ENCODE peak calls at places on chromosome 15, in ten cellular contexts. Z, W, J, F, V, A, H, L, B and U are unnamed samples.

GRCh38 chr15:42736178-42736792 is 643 bp downstream of the CDAN1 start:
- ATAC-seq in H (peak), V (peak), L (peak), J (peak), A (peak), Z (peak), F (peak), B (peak), W (peak), U (peak)

GRCh38 chr15:48577495-48577894 is 68.0 kb downstream of the FBN1 start:
- ATAC-seq in W (no peak), L (no peak), A (no peak), F (no peak), B (no peak), H (no peak), Z (peak), J (no peak), V (no peak), U (no peak)

GRCh38 chr15:57114070-57114469 is 195.6 kb downstream of the TCF12 start:
- ATAC-seq in L (no peak), J (peak), W (no peak), Z (peak), H (peak), V (no peak), F (peak), A (no peak), B (no peak), U (no peak)

GRCh38 chr15:70323111-70323851 is 225.6 kb upstream of the TLE3 start:
- ATAC-seq in F (no peak), J (peak), L (peak), B (no peak), Z (peak), H (peak), A (peak), V (peak), W (no peak), U (peak)

GRCh38 chr15:44137750-44138149 is 57.3 kb downstream of the FRMD5 start:
- ATAC-seq in Z (no peak), J (no peak), W (no peak), B (no peak), L (no peak), H (no peak), V (no peak), A (no peak), F (no peak), U (no peak)

GRCh38 chr15:31034152-31034551 is 42.7 kb upstream of the MTMR10 start:
- ATAC-seq in H (no peak), B (no peak), W (no peak), A (peak), J (no peak), L (no peak), V (no peak), Z (no peak), F (no peak), U (no peak)

GRCh38 chr15:67092726-67093125 is 27.3 kb downstream of the SMAD3 start:
- ATAC-seq in A (no peak), F (no peak), J (no peak), W (no peak), H (no peak), V (no peak), Z (no peak), B (no peak), L (no peak), U (no peak)

GRCh38 chr15:83206387-83206970 is 1.1 kb downstream of the HDGFL3 start:
- ATAC-seq in L (peak), B (peak), H (no peak), W (no peak), A (peak), F (peak), J (no peak), Z (peak), V (peak), U (no peak)

GRCh38 chr15:33013827-33014445 is 180.6 kb downstream of the FMN1 start:
- ATAC-seq in A (no peak), F (no peak), L (peak), V (no peak), H (peak), J (no peak), B (peak), Z (peak), W (no peak), U (no peak)

GRCh38 chr15:39799552-39800011 is 16.9 kb upstream of the FSIP1 start:
- ATAC-seq in A (no peak), J (peak), F (no peak), V (peak), Z (peak), B (no peak), W (no peak), H (no peak), L (no peak), U (no peak)

GRCh38 chr15:62141200-62141599 is 23.9 kb downstream of the C2CD4B start:
- ATAC-seq in B (no peak), V (no peak), L (no peak), Z (no peak), F (no peak), J (no peak), W (no peak), H (no peak), A (no peak), U (no peak)

GRCh38 chr15:59791646-59792208 is 102.6 kb upstream of the BNIP2 start:
- ATAC-seq in A (no peak), J (no peak), W (no peak), V (no peak), Z (no peak), H (no peak), F (no peak), L (no peak), B (no peak), U (no peak)

GRCh38 chr15:61835476-61836106 is 224.7 kb downstream of the VPS13C start:
- ATAC-seq in J (peak), Z (peak), V (peak), B (peak), H (peak), L (peak), W (peak), A (peak), F (peak), U (peak)

GRCh38 chr15:99305761-99306505 is 54.7 kb downstream of the LRRC28 start:
- ATAC-seq in Z (no peak), H (peak), A (peak), J (peak), F (no peak), V (peak), B (no peak), W (no peak), L (peak), U (no peak)

GRCh38 chr15:38610748-38611147 is 46.1 kb upstream of the RASGRP1 start:
- ATAC-seq in V (no peak), A (no peak), F (peak), W (no peak), H (no peak), Z (no peak), L (no peak), B (no peak), J (no peak), U (no peak)

GRCh38 chr15:35624881-35625280 is 78.9 kb upstream of the DPH6 start:
- ATAC-seq in H (peak), B (no peak), Z (peak), W (peak), L (no peak), V (peak), J (peak), A (no peak), F (no peak), U (peak)

GRCh38 chr15:90711418-90711824 is 5.7 kb upstream of the BLM start:
- ATAC-seq in Z (no peak), J (no peak), A (no peak), B (no peak), L (no peak), W (no peak), H (no peak), V (no peak), F (peak), U (no peak)

GRCh38 chr15:78024141-78024567 is 53.4 kb downstream of the TBC1D2B start:
- ATAC-seq in J (no peak), Z (peak), B (no peak), W (peak), L (no peak), H (peak), A (no peak), V (peak), F (no peak), U (peak)

GRCh38 chr15:31266712-31267111 is 59.9 kb upstream of the KLF13 start:
- ATAC-seq in J (no peak), Z (no peak), H (no peak), B (no peak), L (no peak), A (no peak), F (peak), W (no peak), V (no peak), U (no peak)

GRCh38 chr15:33150993-33151392 is 43.5 kb downstream of the FMN1 start:
- ATAC-seq in H (no peak), A (no peak), V (no peak), Z (peak), J (peak), B (no peak), W (peak), F (peak), L (no peak), U (no peak)

GRCh38 chr15:67822537-67823370 is 2.6 kb upstream of the SKOR1 start:
- ATAC-seq in B (peak), A (no peak), H (no peak), F (no peak), W (no peak), J (no peak), L (no peak), Z (no peak), V (no peak), U (no peak)

GRCh38 chr15:80580107-80580506 is 115.0 kb upstream of the ABHD17C start:
- ATAC-seq in V (no peak), L (peak), B (no peak), A (no peak), Z (no peak), J (no peak), H (no peak), F (no peak), W (no peak), U (no peak)

GRCh38 chr15:69743091-69743490 is 290.5 kb downstream of the RPLP1 start:
- ATAC-seq in W (no peak), L (no peak), H (no peak), A (no peak), J (no peak), V (no peak), Z (no peak), F (no peak), B (no peak), U (no peak)

GRCh38 chr15:49366496-49366895 is 56.5 kb upstream of the FGF7 start:
- ATAC-seq in W (no peak), A (no peak), B (no peak), J (no peak), L (no peak), V (no peak), Z (no peak), H (no peak), F (no peak), U (no peak)

GRCh38 chr15:32053717-32054116 is 23.4 kb downstream of the CHRNA7 start:
- ATAC-seq in B (no peak), A (no peak), Z (no peak), W (no peak), H (peak), J (no peak), F (no peak), V (no peak), L (no peak), U (no peak)

GRCh38 chr15:76179023-76179422 is 119.2 kb downstream of the TMEM266 start:
- ATAC-seq in W (no peak), A (no peak), B (no peak), H (no peak), F (no peak), V (no peak), Z (no peak), L (no peak), J (no peak), U (no peak)

GRCh38 chr15:37100109-37100873 is at the start of gene MEIS2:
- ATAC-seq in J (peak), H (peak), B (peak), V (peak), A (peak), Z (peak), L (peak), F (peak), W (peak), U (peak)
- H3K27ac ChIP-seq in J (peak), H (peak), B (peak), V (peak), A (no peak), Z (peak), L (peak), F (peak), W (peak), U (peak)

DNA sequence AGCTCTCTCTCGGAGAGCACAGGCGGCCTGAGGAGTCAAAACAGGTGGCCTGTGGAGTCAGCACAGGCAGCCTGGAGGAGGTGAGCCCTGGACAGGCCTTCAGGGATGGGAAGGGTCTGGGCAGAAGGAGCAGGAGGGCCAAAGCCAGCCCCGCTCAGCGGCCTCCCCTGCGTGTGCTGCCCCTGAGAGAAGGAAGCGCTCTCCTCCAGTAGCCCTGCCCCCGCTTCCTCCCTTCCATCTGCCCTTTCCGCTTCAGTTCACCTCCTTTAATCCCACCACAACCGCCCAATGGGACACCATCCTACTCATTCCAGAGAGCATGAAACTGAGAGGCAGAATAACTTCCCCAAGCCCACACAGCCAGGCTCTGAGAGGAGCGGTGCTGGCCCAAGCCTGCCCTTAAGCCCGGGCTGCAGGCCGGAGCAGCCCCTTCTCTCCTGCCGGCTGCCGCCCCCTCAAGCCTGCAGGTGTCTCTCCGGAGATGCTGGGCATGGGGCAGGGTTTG is 3.2 kb upstream of the NR2E3 start:
- ATAC-seq in Z (no peak), J (no peak), B (no peak), W (no peak), H (no peak), V (no peak), F (no peak), L (peak), A (peak), U (no peak)
- H3K4me3 ChIP-seq in Z (no peak), J (no peak), B (no peak), W (no peak), H (no peak), V (no peak), F (no peak), L (no peak), A (peak), U (no peak)

GRCh38 chr15:65369148-65369547 is 8.7 kb downstream of the IGDCC3 start:
- ATAC-seq in A (no peak), L (no peak), F (no peak), H (no peak), J (no peak), W (no peak), Z (no peak), V (no peak), B (no peak), U (no peak)

GRCh38 chr15:65366122-65366892 is 11.5 kb downstream of the IGDCC3 start:
- ATAC-seq in Z (no peak), B (no peak), V (no peak), L (no peak), W (no peak), A (no peak), H (no peak), J (no peak), F (no peak), U (no peak)

GRCh38 chr15:65369651-65370050 is 8.2 kb downstream of the IGDCC3 start:
- ATAC-seq in F (no peak), J (no peak), L (no peak), V (no peak), B (no peak), W (no peak), H (no peak), A (no peak), Z (no peak), U (no peak)

GRCh38 chr15:65368646-65369045 is 9.2 kb downstream of the IGDCC3 start:
- ATAC-seq in L (no peak), F (no peak), A (peak), B (no peak), Z (no peak), V (no peak), W (no peak), H (no peak), J (no peak), U (no peak)

DNA sequence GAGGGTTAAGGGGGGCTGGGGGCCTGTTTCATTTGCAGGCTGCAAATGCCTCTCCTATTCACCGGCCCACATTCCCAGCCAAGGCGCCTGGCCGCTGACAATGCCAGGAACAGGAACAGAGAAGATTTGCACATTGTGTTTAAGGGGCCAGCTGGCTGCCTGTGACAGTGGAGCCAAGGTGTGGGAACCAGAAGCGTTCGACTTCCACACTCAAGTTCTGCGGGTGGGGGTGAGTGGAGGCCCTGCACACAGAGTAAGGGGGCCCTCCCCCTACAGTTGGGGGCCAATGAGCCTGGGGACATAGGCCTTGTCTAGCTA is 9.5 kb downstream of the IGDCC3 start:
- ATAC-seq in J (no peak), Z (no peak), B (no peak), A (peak), F (no peak), V (no peak), H (no peak), W (no peak), L (no peak), U (no peak)
- H3K27ac ChIP-seq in J (no peak), Z (no peak), B (no peak), A (peak), F (no peak), V (no peak), H (no peak), W (no peak), L (no peak), U (no peak)

GRCh38 chr15:100571592-100572167 is 30.3 kb downstream of the LINS1 start:
- ATAC-seq in A (no peak), B (no peak), V (no peak), W (no peak), Z (no peak), F (no peak), J (no peak), L (no peak), H (no peak), U (no peak)
- H3K4me3 ChIP-seq in A (no peak), B (no peak), V (no peak), W (no peak), Z (no peak), F (no peak), J (no peak), L (no peak), H (no peak), U (no peak)

GRCh38 chr15:55279746-55280351 is 9.8 kb downstream of the RAB27A start:
- ATAC-seq in V (peak), Z (peak), F (peak), J (peak), B (peak), L (peak), W (peak), A (no peak), H (peak), U (no peak)

GRCh38 chr15:55276324-55276723 is 13.3 kb downstream of the RAB27A start:
- ATAC-seq in V (no peak), F (no peak), L (no peak), J (no peak), W (no peak), Z (no peak), A (no peak), B (no peak), H (no peak), U (no peak)

GRCh38 chr15:55279100-55279745 is 10.4 kb downstream of the RAB27A start:
- ATAC-seq in F (no peak), H (no peak), B (no peak), A (no peak), V (no peak), W (no peak), L (peak), J (no peak), Z (no peak), U (no peak)

GRCh38 chr15:55277116-55277564 is 12.5 kb downstream of the RAB27A start:
- ATAC-seq in F (peak), A (no peak), V (no peak), L (no peak), B (no peak), Z (no peak), H (no peak), J (no peak), W (no peak), U (no peak)

GRCh38 chr15:55277715-55278114 is 11.9 kb downstream of the RAB27A start:
- ATAC-seq in Z (no peak), H (no peak), B (no peak), F (no peak), J (no peak), A (no peak), L (no peak), V (no peak), W (no peak), U (no peak)
- H3K27ac ChIP-seq in Z (peak), H (no peak), B (no peak), F (peak), J (no peak), A (no peak), L (no peak), V (no peak), W (peak), U (no peak)

GRCh38 chr15:51970132-51970817 is 1.3 kb downstream of the LEO1 start:
- ATAC-seq in A (no peak), J (peak), B (no peak), H (no peak), Z (no peak), V (no peak), W (no peak), L (peak), F (no peak), U (no peak)
- H3K4me3 ChIP-seq in A (peak), J (peak), B (peak), H (no peak), Z (peak), V (no peak), W (no peak), L (peak), F (peak), U (no peak)

GRCh38 chr15:36645106-36645505 is 65.7 kb downstream of the CDIN1 start:
- ATAC-seq in L (no peak), J (peak), H (no peak), V (no peak), B (no peak), Z (no peak), A (no peak), W (no peak), F (no peak), U (no peak)
- H3K27ac ChIP-seq in L (no peak), J (no peak), H (no peak), V (no peak), B (no peak), Z (no peak), A (no peak), W (no peak), F (no peak), U (no peak)

GRCh38 chr15:47186071-47186470 is 531.2 kb upstream of the SEMA6D start:
- ATAC-seq in F (no peak), A (no peak), V (no peak), W (no peak), B (no peak), J (no peak), H (no peak), Z (no peak), L (no peak), U (no peak)

GRCh38 chr15:47184003-47184404 is 533.3 kb upstream of the SEMA6D start:
- ATAC-seq in A (peak), W (no peak), Z (peak), B (peak), H (peak), L (peak), V (peak), J (peak), F (no peak), U (peak)

GRCh38 chr15:47182818-47183217 is 534.5 kb upstream of the SEMA6D start:
- ATAC-seq in V (no peak), J (no peak), F (no peak), W (no peak), Z (no peak), B (no peak), L (no peak), A (no peak), H (no peak), U (no peak)

GRCh38 chr15:47184405-47185221 is 532.7 kb upstream of the SEMA6D start:
- ATAC-seq in V (peak), B (peak), H (peak), J (peak), W (no peak), Z (peak), F (no peak), A (peak), L (peak), U (peak)

DNA sequence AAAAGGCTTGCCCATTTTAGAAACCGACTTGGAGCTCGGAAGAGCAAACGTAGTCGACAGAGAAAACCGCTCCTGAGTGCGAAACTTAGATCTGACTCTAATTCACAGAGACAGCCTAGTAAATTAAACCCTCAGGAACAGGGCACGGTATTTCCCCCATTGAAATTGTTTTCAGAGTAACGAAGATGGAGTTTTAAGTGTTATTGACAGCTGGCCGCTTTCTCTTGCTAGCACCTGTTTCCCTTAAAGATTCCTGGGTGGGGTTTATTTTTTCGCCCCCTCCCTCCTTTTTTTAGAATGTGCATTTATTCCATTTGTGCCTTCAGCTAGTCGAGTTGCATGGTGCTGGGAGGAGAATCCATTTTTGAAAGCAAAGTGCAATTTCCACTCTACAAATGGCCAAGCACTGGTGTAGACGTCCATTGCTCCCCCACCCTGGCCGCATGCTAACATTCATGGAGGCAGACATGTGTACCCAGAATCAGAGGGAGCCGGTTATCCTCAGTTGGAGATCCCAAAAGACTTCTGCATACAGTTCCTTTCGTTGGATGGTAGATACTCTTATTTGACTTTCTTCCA is 532.0 kb upstream of the SEMA6D start:
- ATAC-seq in H (no peak), B (no peak), F (no peak), Z (no peak), V (no peak), L (no peak), J (no peak), W (no peak), A (no peak), U (no peak)
- H3K4me3 ChIP-seq in H (peak), B (peak), F (no peak), Z (peak), V (peak), L (no peak), J (no peak), W (no peak), A (peak), U (no peak)